ENCODE peak calls at places on chromosome 17, in eight cellular contexts. X, Q, G, K, C, I, Y and U are unnamed samples.
A peak's percentile ranks its signal among the peaks of the same experiment; 100 is the strongest.

GRCh38 chr17:82126479-82127314 is 28.7 kb upstream of the FASN start:
- DNase-seq in X (no peak), Q (peak; percentile 82), G (no peak), K (no peak), C (no peak), I (no peak), Y (no peak), U (no peak)

GRCh38 chr17:51372345-51373004 is 112.1 kb downstream of the UTP18 start:
- DNase-seq in X (no peak), Q (no peak), G (peak; percentile 33), K (peak; percentile 83), C (peak; percentile 81), I (peak; percentile 71), Y (peak; percentile 70), U (peak; percentile 81)

GRCh38 chr17:40596261-40596919 is 31.1 kb upstream of the CCR7 start:
- DNase-seq in X (no peak), Q (peak; percentile 66), G (peak; percentile 86), K (no peak), C (peak; percentile 55), I (peak; percentile 77), Y (no peak), U (peak; percentile 9)

GRCh38 chr17:45149037-45149668 is 878 bp downstream of the HEXIM1 start:
- DNase-seq in X (peak; percentile 72), Q (peak; percentile 88), G (peak; percentile 93), K (no peak), C (peak; percentile 80), I (peak; percentile 93), Y (peak; percentile 68), U (peak; percentile 88)

GRCh38 chr17:58364270-58364942 is 12.4 kb upstream of the SUPT4H1 start:
- DNase-seq in X (no peak), Q (no peak), G (no peak), K (no peak), C (no peak), I (no peak), Y (no peak), U (no peak)

GRCh38 chr17:54521137-54521536 is 379.5 kb upstream of the TOM1L1 start:
- DNase-seq in X (no peak), Q (no peak), G (no peak), K (no peak), C (no peak), I (no peak), Y (no peak), U (no peak)

GRCh38 chr17:32502710-32503109 is 15.9 kb downstream of the CDK5R1 start:
- DNase-seq in X (no peak), Q (no peak), G (no peak), K (no peak), C (no peak), I (no peak), Y (no peak), U (no peak)

GRCh38 chr17:76938009-76938408 is 69.8 kb downstream of the MGAT5B start:
- DNase-seq in X (no peak), Q (no peak), G (no peak), K (no peak), C (no peak), I (no peak), Y (no peak), U (no peak)

GRCh38 chr17:12492450-12492849 is 173.2 kb upstream of the MYOCD start:
- DNase-seq in X (no peak), Q (no peak), G (no peak), K (no peak), C (peak; percentile 64), I (no peak), Y (no peak), U (no peak)

GRCh38 chr17:15279011-15279477 is 13.9 kb upstream of the PMP22 start:
- DNase-seq in X (no peak), Q (no peak), G (peak; percentile 82), K (peak; percentile 58), C (peak; percentile 92), I (no peak), Y (no peak), U (no peak)

GRCh38 chr17:80501739-80502577 is 25.6 kb upstream of the NPTX1 start:
- DNase-seq in X (no peak), Q (no peak), G (peak; percentile 57), K (peak; percentile 72), C (peak; percentile 85), I (no peak), Y (no peak), U (no peak)

GRCh38 chr17:17253445-17253844 is 16.5 kb upstream of the FLCN start:
- DNase-seq in X (no peak), Q (no peak), G (no peak), K (no peak), C (no peak), I (peak; percentile 33), Y (no peak), U (no peak)

GRCh38 chr17:68484458-68484857 is 27.2 kb upstream of the WIPI1 start:
- DNase-seq in X (no peak), Q (no peak), G (no peak), K (no peak), C (no peak), I (no peak), Y (no peak), U (no peak)

GRCh38 chr17:16870253-16871245 is 101.4 kb downstream of the TNFRSF13B start:
- DNase-seq in X (no peak), Q (peak; percentile 33), G (no peak), K (no peak), C (no peak), I (no peak), Y (no peak), U (no peak)

GRCh38 chr17:2094891-2095535 is 40.1 kb downstream of the HIC1 start:
- DNase-seq in X (no peak), Q (no peak), G (no peak), K (no peak), C (peak; percentile 78), I (peak; percentile 81), Y (peak; percentile 28), U (peak; percentile 69)

GRCh38 chr17:31583795-31584340 is 192.4 kb downstream of the RAB11FIP4 start:
- DNase-seq in X (no peak), Q (no peak), G (no peak), K (no peak), C (no peak), I (no peak), Y (no peak), U (no peak)

GRCh38 chr17:34797724-34798123 is 163.5 kb downstream of the CCT6B start:
- DNase-seq in X (no peak), Q (peak; percentile 58), G (peak; percentile 31), K (peak; percentile 42), C (peak; percentile 6), I (peak; percentile 65), Y (no peak), U (peak; percentile 49)